ENCODE peak calls at places on chromosome 1, in five cellular contexts. S is activated T-cell treated with anti-CD3 and anti-CD28 coated beads for 48 hours; C is MM.1S; V is GM19239; G is stimulated activated CD4-positive, alpha-beta T cell treated with anti-CD3 and anti-CD28 coated beads, Interleukin-2, amount 100 ng/mL, for 48 hours. Y is an unnamed sample.

GRCh38 chr1:157894613-157895012 is 53.0 kb upstream of the CD5L start:
- DNase-seq in G (no peak), C (no peak), S (no peak), V (no peak), Y (no peak)

GRCh38 chr1:62735491-62736171 is 47.4 kb upstream of the DOCK7 start:
- DNase-seq in C (no peak), S (no peak), G (no peak), V (no peak), Y (no peak)

GRCh38 chr1:203353486-203353885 is 2.6 kb upstream of the FMOD start:
- DNase-seq in G (no peak), C (no peak), V (no peak), S (no peak), Y (no peak)

GRCh38 chr1:224564491-224565084 is 51.5 kb upstream of the CNIH3 start:
- DNase-seq in G (no peak), C (no peak), S (no peak), V (no peak), Y (no peak)

GRCh38 chr1:165397945-165398344 is 41.4 kb upstream of the LMX1A start:
- DNase-seq in S (no peak), G (no peak), C (no peak), V (no peak), Y (no peak)

GRCh38 chr1:226349801-226350503 is 41.0 kb upstream of the LIN9 start:
- DNase-seq in C (no peak), V (no peak), S (no peak), G (no peak), Y (no peak)

GRCh38 chr1:19222979-19223824 is 13.1 kb upstream of the UBR4 start:
- DNase-seq in G (no peak), V (no peak), S (no peak), C (no peak), Y (no peak)

GRCh38 chr1:16614361-16615252 is 1.2 kb upstream of the NBPF1 start:
- DNase-seq in V (no peak), C (no peak), G (no peak), S (no peak), Y (no peak)

GRCh38 chr1:154434346-154435075 is 29.4 kb downstream of the IL6R start:
- DNase-seq in G (no peak), C (no peak), V (no peak), S (no peak), Y (no peak)

GRCh38 chr1:220007438-220007837 is 38.9 kb downstream of the EPRS1 start:
- DNase-seq in S (no peak), V (no peak), G (no peak), C (no peak), Y (no peak)

GRCh38 chr1:169115891-169116585 is 9.5 kb downstream of the ATP1B1 start:
- DNase-seq in S (no peak), C (peak), G (no peak), V (no peak), Y (no peak)

GRCh38 chr1:87673748-87674147 is 345.1 kb downstream of the LMO4 start:
- DNase-seq in S (no peak), C (no peak), V (no peak), G (no peak), Y (no peak)

GRCh38 chr1:108503062-108503740 is 53.1 kb downstream of the NBPF6 start:
- DNase-seq in V (no peak), C (no peak), G (no peak), S (no peak), Y (no peak)

GRCh38 chr1:243917177-243917862 is 67.3 kb upstream of the AKT3 start:
- DNase-seq in V (no peak), C (no peak), S (peak), G (peak), Y (no peak)

GRCh38 chr1:235632538-235633219 is 16.9 kb downstream of the GNG4 start:
- DNase-seq in C (peak), S (no peak), G (no peak), V (no peak), Y (peak)

Y was measured in GM12891.